ENCODE peak calls at places on chromosomes 16 and 17, in nine cellular contexts. One of them, this sample, is unnamed.
A peak's percentile ranks its signal among the peaks of the same experiment; 100 is the strongest.

GRCh38 chr17:31859487-31860008 is 504 bp upstream of the COPRS start:
- DNase-seq in effector CD4-positive, alpha-beta T cell: no peak
- DNase-seq in iPS DF 19.7: no peak
- DNase-seq in endothelial cell: no peak
- DNase-seq in activated naive CD8-positive, alpha-beta T cell treated with anti-CD3 and anti-CD28 coated beads, Interleukin-2, amount 50 U/mL, for 16 hours: no peak
- DNase-seq in NCI-H1417: no peak
- DNase-seq in omental fat pad: no peak
- DNase-seq in uterus: no peak
- DNase-seq in smooth muscle cell of the brain vasculature: no peak
- DNase-seq in this sample: no peak

GRCh38 chr16:57749101-57749692 is 13.6 kb downstream of the KATNB1 start:
- DNase-seq in effector CD4-positive, alpha-beta T cell: no peak
- DNase-seq in iPS DF 19.7: no peak
- DNase-seq in endothelial cell: no peak
- DNase-seq in activated naive CD8-positive, alpha-beta T cell treated with anti-CD3 and anti-CD28 coated beads, Interleukin-2, amount 50 U/mL, for 16 hours: no peak
- DNase-seq in NCI-H1417: no peak
- DNase-seq in omental fat pad: no peak
- DNase-seq in uterus: no peak
- DNase-seq in smooth muscle cell of the brain vasculature: no peak
- DNase-seq in this sample: no peak

GRCh38 chr17:63647065-63647725 is 25.0 kb downstream of the MAP3K3 start:
- DNase-seq in effector CD4-positive, alpha-beta T cell: no peak
- DNase-seq in iPS DF 19.7: no peak
- DNase-seq in endothelial cell: no peak
- DNase-seq in activated naive CD8-positive, alpha-beta T cell treated with anti-CD3 and anti-CD28 coated beads, Interleukin-2, amount 50 U/mL, for 16 hours: no peak
- DNase-seq in NCI-H1417: no peak
- DNase-seq in omental fat pad: no peak
- DNase-seq in uterus: no peak
- DNase-seq in smooth muscle cell of the brain vasculature: no peak
- DNase-seq in this sample: no peak

GRCh38 chr16:2280981-2281542 is 13.1 kb upstream of the RNPS1 start:
- DNase-seq in effector CD4-positive, alpha-beta T cell: no peak
- DNase-seq in iPS DF 19.7: no peak
- DNase-seq in endothelial cell: no peak
- DNase-seq in activated naive CD8-positive, alpha-beta T cell treated with anti-CD3 and anti-CD28 coated beads, Interleukin-2, amount 50 U/mL, for 16 hours: no peak
- DNase-seq in NCI-H1417: no peak
- DNase-seq in omental fat pad: no peak
- DNase-seq in uterus: no peak
- DNase-seq in smooth muscle cell of the brain vasculature: no peak
- DNase-seq in this sample: no peak

GRCh38 chr16:78543066-78543465 is 443.6 kb downstream of the WWOX start:
- DNase-seq in effector CD4-positive, alpha-beta T cell: no peak
- DNase-seq in iPS DF 19.7: no peak
- DNase-seq in endothelial cell: no peak
- DNase-seq in activated naive CD8-positive, alpha-beta T cell treated with anti-CD3 and anti-CD28 coated beads, Interleukin-2, amount 50 U/mL, for 16 hours: no peak
- DNase-seq in NCI-H1417: no peak
- DNase-seq in omental fat pad: no peak
- DNase-seq in uterus: no peak
- DNase-seq in smooth muscle cell of the brain vasculature: no peak
- DNase-seq in this sample: no peak

GRCh38 chr17:67035131-67036083 is 8.9 kb upstream of the CACNG1 start:
- DNase-seq in effector CD4-positive, alpha-beta T cell: no peak
- DNase-seq in iPS DF 19.7: no peak
- DNase-seq in endothelial cell: no peak
- DNase-seq in activated naive CD8-positive, alpha-beta T cell treated with anti-CD3 and anti-CD28 coated beads, Interleukin-2, amount 50 U/mL, for 16 hours: no peak
- DNase-seq in NCI-H1417: no peak
- DNase-seq in omental fat pad: no peak
- DNase-seq in uterus: no peak
- DNase-seq in smooth muscle cell of the brain vasculature: no peak
- DNase-seq in this sample: no peak

GRCh38 chr17:19739241-19740201 is 8.6 kb downstream of the ALDH3A1 start:
- DNase-seq in effector CD4-positive, alpha-beta T cell: no peak
- DNase-seq in iPS DF 19.7: no peak
- DNase-seq in endothelial cell: no peak
- DNase-seq in activated naive CD8-positive, alpha-beta T cell treated with anti-CD3 and anti-CD28 coated beads, Interleukin-2, amount 50 U/mL, for 16 hours: no peak
- DNase-seq in NCI-H1417: no peak
- DNase-seq in omental fat pad: no peak
- DNase-seq in uterus: no peak
- DNase-seq in smooth muscle cell of the brain vasculature: no peak
- DNase-seq in this sample: no peak

GRCh38 chr17:20908373-20909273 is 134.2 kb downstream of the USP22 start:
- DNase-seq in effector CD4-positive, alpha-beta T cell: peak; percentile 47
- DNase-seq in iPS DF 19.7: peak; percentile 82
- DNase-seq in endothelial cell: peak; percentile 89
- DNase-seq in activated naive CD8-positive, alpha-beta T cell treated with anti-CD3 and anti-CD28 coated beads, Interleukin-2, amount 50 U/mL, for 16 hours: peak; percentile 58
- DNase-seq in NCI-H1417: peak; percentile 94
- DNase-seq in omental fat pad: peak; percentile 57
- DNase-seq in uterus: peak; percentile 85
- DNase-seq in smooth muscle cell of the brain vasculature: peak; percentile 51
- DNase-seq in this sample: peak; percentile 64

GRCh38 chr17:48540213-48540612 is 4.7 kb downstream of the HOXB2 start:
- DNase-seq in effector CD4-positive, alpha-beta T cell: no peak
- DNase-seq in iPS DF 19.7: no peak
- DNase-seq in endothelial cell: no peak
- DNase-seq in activated naive CD8-positive, alpha-beta T cell treated with anti-CD3 and anti-CD28 coated beads, Interleukin-2, amount 50 U/mL, for 16 hours: no peak
- DNase-seq in NCI-H1417: no peak
- DNase-seq in omental fat pad: no peak
- DNase-seq in uterus: no peak
- DNase-seq in smooth muscle cell of the brain vasculature: no peak
- DNase-seq in this sample: no peak